ENCODE peak calls at places on chromosomes 3 and 15, in nine cellular contexts. K is GM23338, T is hepatocyte, S is MM.1S, O is PC-3, M is SK-N-SH, F is GM23248, E is OCI-LY7, B is HCT116. I is an unnamed sample. For H3K4me1, the result is how much of the 10 kb centered on the place peaks cover.

GRCh38 chr3:42188365-42188764 is 77.6 kb downstream of the CCK start:
- DNase-seq in K (no peak), T (no peak), S (no peak), O (no peak), M (no peak), F (no peak), E (no peak), B (no peak), I (no peak)

GRCh38 chr15:93826798-93827197 is 404.6 kb upstream of the MCTP2 start:
- DNase-seq in K (no peak), T (no peak), S (no peak), O (no peak), M (no peak), F (no peak), E (no peak), B (no peak), I (no peak)

GRCh38 chr3:123292321-123293310 is 90.9 kb downstream of the SEC22A start:
- DNase-seq in K (no peak), T (no peak), S (no peak), O (no peak), M (no peak), F (no peak), E (no peak), B (no peak), I (no peak)

GRCh38 chr3:48244462-48244861 is 3.6 kb downstream of the ZNF589 start:
- DNase-seq in K (no peak), T (no peak), S (no peak), O (no peak), M (no peak), F (no peak), E (no peak), B (no peak), I (no peak)

GRCh38 chr3:161263057-161263456 is 41.9 kb downstream of the NMD3 start:
- DNase-seq in K (no peak), T (no peak), S (no peak), O (peak), M (no peak), F (peak), E (no peak), B (no peak), I (no peak)

GRCh38 chr3:190366145-190366544 is 21.8 kb upstream of the CLDN16 start:
- DNase-seq in K (no peak), T (no peak), S (no peak), O (peak), M (no peak), F (peak), E (no peak), B (no peak), I (no peak)

GRCh38 chr3:112327371-112327951 is 5.5 kb upstream of the CD200 start:
- DNase-seq in K (peak), T (peak), S (peak), O (peak), M (peak), F (peak), E (peak), B (peak), I (peak)

GRCh38 chr3:95134693-95135375 is 1072.0 kb downstream of the NSUN3 start:
- DNase-seq in K (no peak), T (no peak), S (peak), O (peak), M (no peak), F (peak), E (no peak), B (no peak), I (no peak)

GRCh38 chr3:186519021-186519658 is 25.0 kb downstream of the CRYGS start:
- DNase-seq in K (no peak), T (no peak), S (no peak), O (no peak), M (no peak), F (no peak), E (peak), B (no peak), I (no peak)

GRCh38 chr3:196947136-196947859 is 5.0 kb upstream of the NCBP2 start:
- DNase-seq in K (peak), T (no peak), S (no peak), O (no peak), M (no peak), F (peak), E (no peak), B (no peak), I (no peak)

GRCh38 chr3:174355505-174355904 is 503.6 kb upstream of the NAALADL2 start:
- DNase-seq in K (peak), T (peak), S (peak), O (peak), M (no peak), F (peak), E (peak), B (peak), I (peak)

GRCh38 chr3:136974670-136975069 is 16.9 kb downstream of the IL20RB start:
- DNase-seq in K (no peak), T (no peak), S (no peak), O (no peak), M (no peak), F (no peak), E (peak), B (no peak), I (no peak)

GRCh38 chr3:113277414-113277813 is 66.1 kb downstream of the BOC start:
- DNase-seq in K (no peak), T (no peak), S (no peak), O (no peak), M (no peak), F (no peak), E (no peak), B (no peak), I (no peak)

GRCh38 chr3:139302084-139302800 is 41.6 kb upstream of the MRPS22 start:
- DNase-seq in K (no peak), T (peak), S (peak), O (peak), M (peak), F (peak), E (no peak), B (peak), I (no peak)

GRCh38 chr15:66822106-66822505 is 120.1 kb downstream of the SMAD6 start:
- DNase-seq in K (no peak), T (no peak), S (no peak), O (no peak), M (no peak), F (no peak), E (no peak), B (no peak), I (no peak)

GRCh38 chr3:24128195-24129005 is 183.3 kb downstream of the NR1D2 start:
- DNase-seq in K (no peak), T (no peak), S (no peak), O (peak), M (no peak), F (peak), E (no peak), B (peak), I (no peak)

GRCh38 chr3:5275529-5275928 is 88.0 kb downstream of the EDEM1 start:
- DNase-seq in K (no peak), T (no peak), S (no peak), O (peak), M (no peak), F (peak), E (no peak), B (no peak), I (no peak)

GRCh38 chr15:82890338-82891024 is 62.0 kb downstream of the HOMER2 start:
- DNase-seq in K (no peak), T (no peak), S (no peak), O (no peak), M (peak), F (peak), E (no peak), B (no peak), I (no peak)

GRCh38 chr15:83732770-83733169 is 78.8 kb downstream of the ADAMTSL3 start:
- DNase-seq in K (no peak), T (no peak), S (no peak), O (no peak), M (no peak), F (no peak), E (no peak), B (peak), I (no peak)

GRCh38 chr3:190269096-190269495 is 53.1 kb downstream of the CLDN1 start:
- DNase-seq in K (no peak), T (no peak), S (no peak), O (no peak), M (no peak), F (no peak), E (no peak), B (no peak), I (no peak)

GRCh38 chr15:47616876-47617275 is 100.4 kb upstream of the SEMA6D start:
- DNase-seq in K (no peak), T (no peak), S (no peak), O (peak), M (no peak), F (no peak), E (no peak), B (no peak), I (no peak)

GRCh38 chr3:115512565-115513410 is 110.5 kb upstream of the GAP43 start:
- DNase-seq in K (peak), T (peak), S (no peak), O (no peak), M (peak), F (peak), E (no peak), B (no peak), I (peak)

GRCh38 chr3:142543307-142543706 is 35.2 kb downstream of the ATR start:
- DNase-seq in K (no peak), T (no peak), S (no peak), O (no peak), M (no peak), F (no peak), E (no peak), B (no peak), I (no peak)

GRCh38 chr3:141127344-141128125 is 76.4 kb downstream of the SPSB4 start:
- DNase-seq in K (no peak), T (no peak), S (no peak), O (no peak), M (peak), F (no peak), E (no peak), B (no peak), I (peak)

GRCh38 chr3:3683261-3683660 is 116.0 kb upstream of the LRRN1 start:
- DNase-seq in K (no peak), T (no peak), S (no peak), O (no peak), M (no peak), F (no peak), E (no peak), B (no peak), I (no peak)

GRCh38 chr3:154469585-154469984 is 39.6 kb upstream of the GPR149 start:
- DNase-seq in K (no peak), T (no peak), S (no peak), O (no peak), M (no peak), F (no peak), E (no peak), B (no peak), I (no peak)

GRCh38 chr15:63291507-63291906 is 14.1 kb downstream of the APH1B start:
- DNase-seq in K (no peak), T (peak), S (no peak), O (peak), M (no peak), F (peak), E (no peak), B (no peak), I (no peak)

GRCh38 chr3:185361920-185362319 is 1.0 kb upstream of the MAP3K13 start:
- DNase-seq in K (no peak), T (no peak), S (no peak), O (peak), M (no peak), F (peak), E (no peak), B (no peak), I (no peak)

GRCh38 chr3:23461069-23461468 is 257.9 kb downstream of the UBE2E2 start:
- DNase-seq in K (no peak), T (no peak), S (no peak), O (no peak), M (no peak), F (peak), E (no peak), B (no peak), I (no peak)

GRCh38 chr15:25171856-25172687 is 217.3 kb downstream of the SNRPN start:
- DNase-seq in K (no peak), T (peak), S (no peak), O (no peak), M (no peak), F (no peak), E (no peak), B (no peak), I (no peak)

GRCh38 chr3:102006812-102007485 is 157.6 kb downstream of the NFKBIZ start:
- DNase-seq in K (no peak), T (peak), S (no peak), O (peak), M (no peak), F (peak), E (no peak), B (no peak), I (no peak)

GRCh38 chr3:175940881-175941280 is 1081.7 kb downstream of the NAALADL2 start:
- DNase-seq in K (peak), T (peak), S (peak), O (peak), M (no peak), F (no peak), E (peak), B (no peak), I (peak)

GRCh38 chr3:144273611-144274010 is 302.0 kb downstream of the DIPK2A start:
- DNase-seq in K (no peak), T (peak), S (no peak), O (no peak), M (no peak), F (peak), E (no peak), B (no peak), I (no peak)

GRCh38 chr15:98121957-98122356 is 161.5 kb downstream of the ARRDC4 start:
- DNase-seq in K (no peak), T (no peak), S (no peak), O (no peak), M (no peak), F (no peak), E (no peak), B (no peak), I (no peak)

GRCh38 chr3:42489116-42489936 is 13.1 kb upstream of the VIPR1 start:
- DNase-seq in K (no peak), T (peak), S (no peak), O (no peak), M (no peak), F (no peak), E (no peak), B (no peak), I (no peak)

GRCh38 chr15:57330619-57331018 is 45.7 kb upstream of the CGNL1 start:
- DNase-seq in K (no peak), T (no peak), S (no peak), O (no peak), M (no peak), F (no peak), E (no peak), B (no peak), I (no peak)

GRCh38 chr15:57327985-57328471 is 48.3 kb upstream of the CGNL1 start:
- DNase-seq in K (no peak), T (no peak), S (no peak), O (no peak), M (no peak), F (peak), E (no peak), B (no peak), I (no peak)

GRCh38 chr15:57326196-57326595 is 50.1 kb upstream of the CGNL1 start:
- DNase-seq in K (no peak), T (no peak), S (no peak), O (no peak), M (no peak), F (no peak), E (no peak), B (no peak), I (no peak)

GRCh38 chr15:57329582-57330367 is 46.5 kb upstream of the CGNL1 start:
- DNase-seq in K (no peak), T (no peak), S (no peak), O (no peak), M (no peak), F (no peak), E (no peak), B (no peak), I (no peak)

GRCh38 chr15:57328479-57329250 is 47.6 kb upstream of the CGNL1 start:
- DNase-seq in K (no peak), T (no peak), S (no peak), O (no peak), M (no peak), F (no peak), E (no peak), B (no peak), I (no peak)
- H3K4me1 ChIP-seq in K (under half), T (under half), S (under half), O (under half), M (under half), F (under half), E (under half), B (under half), I (under half)

DNA sequence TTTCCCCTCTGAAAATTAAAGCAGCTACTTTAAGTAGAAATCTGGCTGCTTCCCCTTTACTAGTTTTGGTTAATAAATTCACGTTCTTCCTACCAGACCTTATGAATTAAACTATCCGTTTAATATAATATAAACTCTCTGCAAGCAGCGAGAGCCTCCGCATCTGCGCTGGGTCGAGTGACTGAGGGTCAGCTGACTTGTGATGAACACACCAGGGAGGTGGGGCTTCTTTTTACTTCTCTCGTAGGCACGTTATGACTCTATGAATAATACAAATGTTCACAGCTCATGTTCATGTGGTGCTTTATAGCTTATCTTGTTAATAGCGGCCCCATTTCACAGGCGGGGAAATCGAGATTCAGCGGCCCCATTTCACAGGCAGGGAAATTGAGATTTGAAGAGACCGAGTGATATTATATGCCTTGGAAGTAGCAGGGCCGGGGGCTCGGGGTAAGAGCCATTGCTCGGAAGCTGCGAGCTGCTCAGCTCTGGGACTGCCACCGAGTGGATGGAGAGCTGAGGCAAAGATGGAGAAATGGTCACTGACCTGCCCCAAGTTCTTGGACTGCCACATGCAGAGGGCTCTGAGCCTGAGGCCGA is 8.3 kb downstream of the MUC4 start:
- DNase-seq in K (no peak), T (peak), S (no peak), O (no peak), M (no peak), F (peak), E (no peak), B (no peak), I (no peak)
- H3K4me3 ChIP-seq in K (no peak), T (no peak), S (no peak), O (no peak), M (no peak), F (no peak), E (no peak), B (no peak), I (no peak)

GRCh38 chr15:80915462-80915861 is 74.2 kb downstream of the MESD start:
- DNase-seq in K (peak), T (no peak), S (no peak), O (no peak), M (no peak), F (no peak), E (no peak), B (no peak), I (peak)
- TF ChIP-seq EZH2phosphoT487 in K (no peak), T (no peak), S (no peak), O (no peak), M (no peak), F (no peak), E (no peak), B (no peak), I (no peak)

GRCh38 chr3:14415501-14415900 is 13.1 kb downstream of the SLC6A6 start:
- DNase-seq in K (no peak), T (no peak), S (no peak), O (peak), M (no peak), F (peak), E (no peak), B (no peak), I (no peak)
- H3K4me1 ChIP-seq in K (under half), T (under half), S (under half), O (half or more), M (under half), F (under half), E (under half), B (under half), I (under half)

DNA sequence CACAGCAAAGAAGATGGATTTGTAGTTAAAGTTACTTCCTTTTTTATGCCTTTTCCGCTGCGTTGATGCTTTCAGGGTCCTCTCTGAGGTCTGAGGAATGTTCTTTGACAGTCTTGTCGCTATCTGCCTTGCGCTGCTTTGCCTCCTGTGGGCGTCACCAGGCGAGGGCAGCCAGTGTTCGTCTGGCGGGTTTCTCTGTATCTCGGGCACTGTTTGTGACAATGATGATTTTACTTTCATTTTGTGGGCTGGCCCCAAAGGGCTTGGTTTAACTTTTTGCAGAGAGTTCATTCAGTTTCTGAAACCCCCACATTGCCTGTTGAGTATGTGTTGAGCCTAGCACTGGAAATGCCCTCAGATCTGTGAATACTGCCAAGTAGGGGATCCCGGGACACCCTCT is 24.6 kb upstream of the SACM1L start:
- DNase-seq in K (no peak), T (no peak), S (peak), O (no peak), M (no peak), F (no peak), E (peak), B (no peak), I (no peak)
- H3K4me3 ChIP-seq in K (no peak), T (no peak), S (peak), O (no peak), M (no peak), F (peak), E (peak), B (no peak), I (no peak)

GRCh38 chr15:70012895-70013294 is 84.8 kb downstream of the TLE3 start:
- DNase-seq in K (no peak), T (no peak), S (no peak), O (no peak), M (no peak), F (no peak), E (no peak), B (no peak), I (no peak)

GRCh38 chr15:70013647-70014310 is 83.9 kb downstream of the TLE3 start:
- DNase-seq in K (no peak), T (no peak), S (no peak), O (no peak), M (no peak), F (no peak), E (no peak), B (no peak), I (no peak)

GRCh38 chr15:70016511-70016994 is 81.2 kb downstream of the TLE3 start:
- DNase-seq in K (no peak), T (no peak), S (peak), O (no peak), M (no peak), F (no peak), E (peak), B (no peak), I (no peak)

GRCh38 chr15:70014860-70015490 is 82.7 kb downstream of the TLE3 start:
- DNase-seq in K (peak), T (no peak), S (peak), O (no peak), M (no peak), F (no peak), E (peak), B (no peak), I (peak)

GRCh38 chr15:70014311-70014707 is 83.4 kb downstream of the TLE3 start:
- DNase-seq in K (no peak), T (no peak), S (no peak), O (no peak), M (no peak), F (no peak), E (no peak), B (no peak), I (no peak)
- TF ChIP-seq EZH2phosphoT487 in K (no peak), T (no peak), S (no peak), O (no peak), M (no peak), F (no peak), E (no peak), B (no peak), I (no peak)

GRCh38 chr3:181704421-181705066 is 7.2 kb upstream of the SOX2 start:
- DNase-seq in K (peak), T (no peak), S (no peak), O (no peak), M (no peak), F (no peak), E (no peak), B (no peak), I (peak)

GRCh38 chr3:181705081-181705480 is 6.6 kb upstream of the SOX2 start:
- DNase-seq in K (peak), T (no peak), S (no peak), O (no peak), M (no peak), F (no peak), E (no peak), B (no peak), I (peak)

GRCh38 chr3:181700168-181701087 is 11.3 kb upstream of the SOX2 start:
- DNase-seq in K (peak), T (peak), S (peak), O (peak), M (peak), F (peak), E (peak), B (peak), I (peak)

GRCh38 chr3:181707980-181708379 is 3.7 kb upstream of the SOX2 start:
- DNase-seq in K (peak), T (no peak), S (no peak), O (no peak), M (no peak), F (no peak), E (no peak), B (no peak), I (peak)

GRCh38 chr3:181703701-181704420 is 7.9 kb upstream of the SOX2 start:
- DNase-seq in K (peak), T (no peak), S (no peak), O (no peak), M (no peak), F (no peak), E (no peak), B (no peak), I (peak)
- H3K4me1 ChIP-seq in K (half or more), T (under half), S (under half), O (under half), M (under half), F (under half), E (under half), B (under half), I (half or more)

I was measured in neural progenitor cell.